ENCODE peak calls at places on chromosomes 1 and 21, in four cellular contexts. S, B, K and I are unnamed samples. For H3K9me3 and H3K27me3, the result is how much of the 10 kb centered on the place peaks cover.

GRCh38 chr1:23558140-23558871 is 995 bp downstream of the ID3 start:
- DNase-seq in S (peak), B (peak), K (peak), I (no peak)

GRCh38 chr1:191857600-191857999 is 300.7 kb upstream of the RGS18 start:
- DNase-seq in S (no peak), B (no peak), K (no peak), I (no peak)

GRCh38 chr1:56376188-56376984 is 203.0 kb downstream of the PLPP3 start:
- DNase-seq in S (peak), B (no peak), K (no peak), I (no peak)

GRCh38 chr1:1123581-1124507 is 8.0 kb upstream of the C1orf159 start:
- DNase-seq in S (no peak), B (no peak), K (no peak), I (no peak)

GRCh38 chr1:203126866-203127671 is 457 bp upstream of the ADORA1 start:
- DNase-seq in S (no peak), B (no peak), K (no peak), I (no peak)

GRCh38 chr1:94031154-94031553 is 89.8 kb downstream of the ABCA4 start:
- DNase-seq in S (no peak), B (no peak), K (no peak), I (no peak)

GRCh38 chr21:46637952-46638746 is 2.7 kb downstream of the PRMT2 start:
- DNase-seq in S (no peak), B (no peak), K (no peak), I (no peak)

GRCh38 chr1:155174334-155175280 is 958 bp downstream of the TRIM46 start:
- DNase-seq in S (no peak), B (peak), K (no peak), I (no peak)

GRCh38 chr21:36471254-36471723 is 8.6 kb downstream of the CLDN14 start:
- DNase-seq in S (no peak), B (no peak), K (no peak), I (no peak)

GRCh38 chr1:154698320-154699096 is 90.5 kb upstream of the ADAR start:
- DNase-seq in S (no peak), B (no peak), K (peak), I (no peak)

DNA sequence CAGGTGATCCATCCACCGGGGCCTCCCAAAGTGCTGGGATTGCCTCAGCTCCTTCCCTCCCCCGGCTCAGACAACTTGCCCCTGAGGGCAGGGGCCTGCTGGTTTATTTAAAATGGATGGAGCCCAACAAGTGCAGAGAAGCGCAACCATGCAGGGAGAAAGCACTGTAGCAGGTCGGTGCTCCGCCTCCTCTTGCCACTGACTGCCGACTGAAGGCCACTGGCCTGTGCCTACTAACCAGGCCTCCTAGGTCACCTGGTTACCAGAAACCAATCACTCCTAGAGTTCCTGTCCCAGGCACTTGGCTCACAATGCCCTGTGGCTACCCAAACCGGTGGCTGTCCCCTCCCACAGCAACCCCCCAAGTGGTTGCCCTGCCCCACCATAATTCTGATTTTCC is 35.9 kb downstream of the ZNF695 start:
- DNase-seq in S (no peak), B (no peak), K (no peak), I (no peak)
- H3K9me3 ChIP-seq in S (under half), B (under half), K (under half), I (under half)

DNA sequence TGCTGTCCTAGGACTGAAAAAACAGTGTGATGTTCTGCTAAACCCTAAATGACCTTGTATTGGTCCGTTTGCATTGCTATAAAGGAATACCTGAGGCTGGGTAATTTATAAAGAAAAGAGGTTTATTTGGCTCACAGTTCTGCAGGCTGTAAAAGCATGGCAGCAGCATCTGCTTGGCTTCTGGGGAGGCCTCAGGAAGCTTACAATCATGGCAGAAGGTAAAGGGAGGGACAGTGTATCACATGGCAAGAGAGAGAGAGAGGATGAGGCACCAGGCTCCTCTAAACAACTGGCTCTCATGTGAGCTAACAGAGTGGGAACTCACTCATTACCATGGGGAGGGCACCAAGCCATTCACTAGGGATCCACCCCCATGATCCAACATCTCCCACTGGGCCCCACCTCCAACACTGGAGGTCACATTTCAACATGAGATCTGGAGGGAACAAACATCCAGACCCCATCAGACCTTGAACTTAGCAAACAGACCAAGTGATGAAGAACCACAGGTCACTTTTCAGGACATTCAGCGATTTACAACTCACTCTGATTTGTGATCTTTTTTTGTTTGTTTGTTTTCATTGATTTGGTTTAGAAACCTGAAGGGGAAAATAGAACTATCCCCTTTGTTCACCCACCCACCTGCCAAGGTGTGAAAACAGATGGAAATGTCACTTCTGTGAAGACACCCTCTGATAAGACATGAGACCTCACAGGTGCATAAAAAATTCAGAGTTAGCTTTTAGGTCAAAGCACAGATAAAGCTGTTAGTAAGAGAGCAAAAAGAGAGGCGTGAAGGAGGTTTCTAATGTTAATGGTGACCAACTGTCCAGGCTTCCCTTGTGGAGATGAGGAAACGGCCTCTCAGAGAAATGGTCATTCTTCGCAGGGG is 104.2 kb upstream of the RALGPS2 start:
- DNase-seq in S (no peak), B (no peak), K (no peak), I (no peak)
- H3K27me3 ChIP-seq in S (under half), B (under half), K (under half), I (under half)

GRCh38 chr1:118716775-118717174 is 271.4 kb downstream of the TBX15 start:
- DNase-seq in S (no peak), B (no peak), K (no peak), I (no peak)
- TF ChIP-seq CTCF in S (no peak), B (peak), K (no peak), I (no peak)

DNA sequence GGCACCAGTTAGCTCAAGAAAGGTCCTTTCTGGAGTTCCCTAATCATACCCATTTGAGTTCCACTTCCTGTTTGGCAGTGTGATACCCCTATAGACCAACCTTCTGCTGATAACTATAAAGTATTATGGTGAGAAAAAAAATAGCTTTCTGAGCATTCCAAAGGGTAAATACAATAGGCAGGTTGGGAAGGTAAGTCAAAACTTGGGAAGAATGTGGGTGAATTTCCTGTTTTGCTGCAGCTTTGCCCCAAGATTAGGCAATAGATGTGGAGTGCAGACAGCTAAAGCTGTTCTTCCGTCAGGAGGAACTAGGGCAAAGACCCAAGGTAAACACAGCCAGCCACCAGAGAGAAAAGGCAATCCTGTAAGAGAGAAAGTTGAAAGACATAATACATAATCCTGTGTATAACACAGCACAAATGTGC is 49.9 kb upstream of the GUCA2A start:
- DNase-seq in S (no peak), B (no peak), K (no peak), I (no peak)
- H3K9me3 ChIP-seq in S (under half), B (under half), K (under half), I (under half)

GRCh38 chr1:3658231-3658615 is 5.9 kb downstream of the TP73 start:
- DNase-seq in S (no peak), B (no peak), K (no peak), I (no peak)

GRCh38 chr1:3659093-3659492 is 6.8 kb downstream of the TP73 start:
- DNase-seq in S (no peak), B (no peak), K (no peak), I (no peak)

GRCh38 chr1:3656450-3657095 is 4.3 kb downstream of the TP73 start:
- DNase-seq in S (no peak), B (no peak), K (no peak), I (no peak)

GRCh38 chr1:3657578-3658230 is 5.4 kb downstream of the TP73 start:
- DNase-seq in S (no peak), B (no peak), K (no peak), I (no peak)

DNA sequence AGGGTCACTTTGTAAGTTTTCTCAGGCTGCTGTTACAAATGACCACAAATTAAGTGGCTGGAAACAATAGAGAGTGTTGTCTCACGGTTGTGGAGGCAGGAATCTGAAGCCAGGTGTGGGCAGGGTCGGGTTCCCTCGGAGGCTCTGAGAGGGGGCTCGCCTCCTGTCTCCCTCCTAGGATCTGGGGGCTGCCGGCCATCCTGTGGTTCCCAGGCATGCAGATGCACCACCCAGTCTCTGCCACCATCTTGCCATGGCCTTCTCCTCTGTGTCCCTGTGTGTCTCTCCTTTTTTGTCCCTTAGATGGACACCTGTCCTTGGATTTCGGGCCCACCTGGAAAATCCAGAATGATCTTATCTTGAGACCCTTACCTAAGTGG is 4.8 kb downstream of the TP73 start:
- DNase-seq in S (no peak), B (no peak), K (no peak), I (no peak)
- H3K27me3 ChIP-seq in S (under half), B (under half), K (under half), I (half or more)

DNA sequence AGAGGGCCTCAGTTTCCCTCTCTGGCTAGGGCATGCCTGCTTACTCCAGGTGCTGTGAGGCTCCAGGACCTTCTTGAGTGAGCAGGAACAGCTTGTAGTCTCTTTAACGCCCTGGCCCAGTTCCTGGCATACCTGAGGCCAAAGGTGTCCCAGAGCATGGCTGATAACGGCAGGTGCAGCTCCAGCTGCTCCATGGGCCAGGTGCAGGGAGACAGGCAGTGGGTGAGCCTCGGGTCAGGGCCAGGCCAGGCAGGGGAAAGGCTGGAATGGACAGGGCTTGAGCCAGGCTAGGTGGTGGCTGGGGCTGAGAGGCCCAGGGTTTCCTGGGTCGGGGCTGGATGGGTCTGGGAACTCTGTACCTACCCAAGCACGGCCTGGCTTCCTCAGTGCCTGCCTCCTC is 18.3 kb downstream of the EDN2 start:
- DNase-seq in S (no peak), B (no peak), K (no peak), I (no peak)
- TF ChIP-seq CTCF in S (no peak), B (no peak), K (no peak), I (no peak)

GRCh38 chr21:40595806-40596205 is 251.2 kb downstream of the DSCAM start:
- DNase-seq in S (no peak), B (no peak), K (no peak), I (no peak)
- H3K9me3 ChIP-seq in S (under half), B (under half), K (under half), I (under half)

GRCh38 chr21:37891953-37892352 is 24.3 kb downstream of the KCNJ6 start:
- DNase-seq in S (no peak), B (no peak), K (no peak), I (no peak)

GRCh38 chr21:37886120-37886519 is 30.1 kb downstream of the KCNJ6 start:
- DNase-seq in S (no peak), B (no peak), K (no peak), I (no peak)

GRCh38 chr21:37886726-37887309 is 29.4 kb downstream of the KCNJ6 start:
- DNase-seq in S (no peak), B (no peak), K (no peak), I (no peak)
- H3K27me3 ChIP-seq in S (under half), B (under half), K (under half), I (under half)

DNA sequence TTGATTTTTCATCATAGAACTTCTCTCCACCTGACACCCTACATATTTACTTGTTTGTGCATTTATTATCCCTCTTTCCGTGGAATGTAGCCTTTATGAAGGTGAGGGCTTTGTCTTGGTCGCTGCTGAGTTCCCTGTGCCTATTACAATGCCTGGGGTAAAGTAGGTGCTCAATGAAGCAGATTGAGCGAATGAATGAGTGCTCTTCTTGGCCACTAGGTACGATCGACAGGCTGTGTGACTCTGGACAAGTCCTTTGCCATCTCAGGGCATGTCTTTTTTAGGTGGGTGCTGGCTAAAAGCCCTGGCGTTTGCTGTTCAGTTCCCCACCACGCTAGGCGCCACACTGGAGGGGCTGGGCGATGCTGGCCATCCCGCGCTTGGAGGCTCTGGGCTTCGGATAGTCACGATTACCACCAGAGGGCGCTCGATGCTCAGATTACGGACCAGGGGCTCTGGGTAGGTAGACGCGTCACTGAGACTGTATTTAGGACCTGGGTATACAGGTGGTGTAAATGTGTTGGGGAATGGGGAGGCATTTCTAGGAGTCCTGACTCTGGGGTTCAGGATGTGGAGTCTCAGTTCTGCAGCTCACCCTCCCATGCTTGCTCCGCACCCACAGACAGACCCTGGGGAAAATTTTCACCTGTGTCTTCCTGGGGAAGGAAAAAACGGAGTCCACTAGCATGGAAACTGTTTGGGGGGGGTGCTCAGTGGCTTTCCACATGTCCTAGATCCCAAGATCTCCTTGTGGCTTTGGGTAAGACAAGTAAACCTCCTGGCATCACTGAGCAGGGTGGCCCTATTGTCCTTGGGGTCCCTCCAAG is 71.1 kb upstream of the CSF3R start:
- DNase-seq in S (peak), B (peak), K (peak), I (peak)
- TF ChIP-seq CTCF in S (peak), B (peak), K (peak), I (peak)

GRCh38 chr21:22062472-22063139 is 1064.4 kb downstream of the NCAM2 start:
- DNase-seq in S (no peak), B (no peak), K (no peak), I (no peak)
- H3K9me3 ChIP-seq in S (under half), B (under half), K (under half), I (under half)